ENCODE peak calls at places on chromosomes 16 and 17, in nine cellular contexts. One of them, this sample, is unnamed.

GRCh38 chr17:69907081-69907847 is 167.8 kb upstream of the KCNJ16 start:
- DNase-seq in foreskin fibroblast: no peak
- DNase-seq in cardiac muscle cell: no peak
- DNase-seq in mucosa of descending colon: no peak
- DNase-seq in ascending aorta: no peak
- DNase-seq in A549: no peak
- DNase-seq in progenitor cell of endocrine pancreas: no peak
- DNase-seq in coronary artery: no peak
- DNase-seq in prostate gland: no peak
- DNase-seq in this sample: no peak

GRCh38 chr16:4536391-4537106 is 2.0 kb downstream of the CDIP1 start:
- DNase-seq in foreskin fibroblast: no peak
- DNase-seq in cardiac muscle cell: no peak
- DNase-seq in mucosa of descending colon: no peak
- DNase-seq in ascending aorta: peak; percentile 68
- DNase-seq in A549: no peak
- DNase-seq in progenitor cell of endocrine pancreas: no peak
- DNase-seq in coronary artery: no peak
- DNase-seq in prostate gland: no peak
- DNase-seq in this sample: no peak

GRCh38 chr16:81693047-81693446 is 86.0 kb upstream of the PLCG2 start:
- DNase-seq in foreskin fibroblast: peak; percentile 90
- DNase-seq in cardiac muscle cell: no peak
- DNase-seq in mucosa of descending colon: no peak
- DNase-seq in ascending aorta: no peak
- DNase-seq in A549: no peak
- DNase-seq in progenitor cell of endocrine pancreas: no peak
- DNase-seq in coronary artery: no peak
- DNase-seq in prostate gland: no peak
- DNase-seq in this sample: no peak

GRCh38 chr16:27529962-27530361 is 19.8 kb downstream of the GTF3C1 start:
- DNase-seq in foreskin fibroblast: peak; percentile 86
- DNase-seq in cardiac muscle cell: no peak
- DNase-seq in mucosa of descending colon: no peak
- DNase-seq in ascending aorta: no peak
- DNase-seq in A549: no peak
- DNase-seq in progenitor cell of endocrine pancreas: no peak
- DNase-seq in coronary artery: no peak
- DNase-seq in prostate gland: no peak
- DNase-seq in this sample: no peak

GRCh38 chr17:8408371-8408770 is 10.7 kb upstream of the RNF222 start:
- DNase-seq in foreskin fibroblast: no peak
- DNase-seq in cardiac muscle cell: no peak
- DNase-seq in mucosa of descending colon: peak; percentile 65
- DNase-seq in ascending aorta: no peak
- DNase-seq in A549: peak; percentile 33
- DNase-seq in progenitor cell of endocrine pancreas: no peak
- DNase-seq in coronary artery: no peak
- DNase-seq in prostate gland: no peak
- DNase-seq in this sample: no peak

GRCh38 chr16:8572919-8573724 is 17.2 kb downstream of the TMEM114 start:
- DNase-seq in foreskin fibroblast: peak; percentile 69
- DNase-seq in cardiac muscle cell: peak; percentile 41
- DNase-seq in mucosa of descending colon: no peak
- DNase-seq in ascending aorta: no peak
- DNase-seq in A549: peak; percentile 38
- DNase-seq in progenitor cell of endocrine pancreas: no peak
- DNase-seq in coronary artery: no peak
- DNase-seq in prostate gland: no peak
- DNase-seq in this sample: peak; percentile 27

GRCh38 chr16:9013508-9013864 is 49.8 kb upstream of the USP7 start:
- DNase-seq in foreskin fibroblast: peak; percentile 37
- DNase-seq in cardiac muscle cell: no peak
- DNase-seq in mucosa of descending colon: no peak
- DNase-seq in ascending aorta: no peak
- DNase-seq in A549: no peak
- DNase-seq in progenitor cell of endocrine pancreas: no peak
- DNase-seq in coronary artery: no peak
- DNase-seq in prostate gland: no peak
- DNase-seq in this sample: no peak

GRCh38 chr16:28607116-28607623 is 2.7 kb downstream of the SULT1A1 start:
- DNase-seq in foreskin fibroblast: no peak
- DNase-seq in cardiac muscle cell: no peak
- DNase-seq in mucosa of descending colon: no peak
- DNase-seq in ascending aorta: peak; percentile 63
- DNase-seq in A549: no peak
- DNase-seq in progenitor cell of endocrine pancreas: no peak
- DNase-seq in coronary artery: no peak
- DNase-seq in prostate gland: no peak
- DNase-seq in this sample: no peak

GRCh38 chr16:2466667-2467300 is 4.3 kb upstream of the NTN3 start:
- DNase-seq in foreskin fibroblast: no peak
- DNase-seq in cardiac muscle cell: no peak
- DNase-seq in mucosa of descending colon: no peak
- DNase-seq in ascending aorta: no peak
- DNase-seq in A549: no peak
- DNase-seq in progenitor cell of endocrine pancreas: no peak
- DNase-seq in coronary artery: no peak
- DNase-seq in prostate gland: no peak
- DNase-seq in this sample: no peak

GRCh38 chr17:42178817-42179216 is 2.1 kb downstream of the KCNH4 start:
- DNase-seq in foreskin fibroblast: no peak
- DNase-seq in cardiac muscle cell: no peak
- DNase-seq in mucosa of descending colon: no peak
- DNase-seq in ascending aorta: no peak
- DNase-seq in A549: no peak
- DNase-seq in progenitor cell of endocrine pancreas: no peak
- DNase-seq in coronary artery: no peak
- DNase-seq in prostate gland: no peak
- DNase-seq in this sample: no peak

GRCh38 chr16:23257682-23258081 is 44.4 kb upstream of the SCNN1B start:
- DNase-seq in foreskin fibroblast: no peak
- DNase-seq in cardiac muscle cell: no peak
- DNase-seq in mucosa of descending colon: no peak
- DNase-seq in ascending aorta: no peak
- DNase-seq in A549: no peak
- DNase-seq in progenitor cell of endocrine pancreas: no peak
- DNase-seq in coronary artery: no peak
- DNase-seq in prostate gland: no peak
- DNase-seq in this sample: no peak

GRCh38 chr17:42403150-42403549 is 14.9 kb upstream of the STAT3 start:
- DNase-seq in foreskin fibroblast: peak; percentile 34
- DNase-seq in cardiac muscle cell: peak; percentile 49
- DNase-seq in mucosa of descending colon: peak; percentile 50
- DNase-seq in ascending aorta: no peak
- DNase-seq in A549: no peak
- DNase-seq in progenitor cell of endocrine pancreas: no peak
- DNase-seq in coronary artery: no peak
- DNase-seq in prostate gland: no peak
- DNase-seq in this sample: peak; percentile 44

GRCh38 chr17:45820052-45820780 is 24.5 kb upstream of the SPPL2C start:
- DNase-seq in foreskin fibroblast: no peak
- DNase-seq in cardiac muscle cell: no peak
- DNase-seq in mucosa of descending colon: no peak
- DNase-seq in ascending aorta: no peak
- DNase-seq in A549: no peak
- DNase-seq in progenitor cell of endocrine pancreas: no peak
- DNase-seq in coronary artery: no peak
- DNase-seq in prostate gland: no peak
- DNase-seq in this sample: no peak

GRCh38 chr17:61072648-61073047 is 327.0 kb upstream of the TBX2 start:
- DNase-seq in foreskin fibroblast: no peak
- DNase-seq in cardiac muscle cell: no peak
- DNase-seq in mucosa of descending colon: no peak
- DNase-seq in ascending aorta: no peak
- DNase-seq in A549: no peak
- DNase-seq in progenitor cell of endocrine pancreas: no peak
- DNase-seq in coronary artery: no peak
- DNase-seq in prostate gland: no peak
- DNase-seq in this sample: no peak

GRCh38 chr17:8150194-8151119 is 1.7 kb downstream of the PER1 start:
- DNase-seq in foreskin fibroblast: no peak
- DNase-seq in cardiac muscle cell: no peak
- DNase-seq in mucosa of descending colon: peak; percentile 46
- DNase-seq in ascending aorta: no peak
- DNase-seq in A549: no peak
- DNase-seq in progenitor cell of endocrine pancreas: no peak
- DNase-seq in coronary artery: peak; percentile 83
- DNase-seq in prostate gland: no peak
- DNase-seq in this sample: no peak

GRCh38 chr16:88367560-88367959 is 15.2 kb upstream of the ZNF469 start:
- DNase-seq in foreskin fibroblast: no peak
- DNase-seq in cardiac muscle cell: no peak
- DNase-seq in mucosa of descending colon: no peak
- DNase-seq in ascending aorta: no peak
- DNase-seq in A549: no peak
- DNase-seq in progenitor cell of endocrine pancreas: no peak
- DNase-seq in coronary artery: no peak
- DNase-seq in prostate gland: no peak
- DNase-seq in this sample: peak; percentile 5

GRCh38 chr17:170130-170654 is 11.3 kb downstream of the DOC2B start:
- DNase-seq in foreskin fibroblast: no peak
- DNase-seq in cardiac muscle cell: no peak
- DNase-seq in mucosa of descending colon: no peak
- DNase-seq in ascending aorta: no peak
- DNase-seq in A549: no peak
- DNase-seq in progenitor cell of endocrine pancreas: no peak
- DNase-seq in coronary artery: no peak
- DNase-seq in prostate gland: no peak
- DNase-seq in this sample: no peak
- TF ChIP-seq CTCF in foreskin fibroblast: no peak
- TF ChIP-seq CTCF in cardiac muscle cell: no peak
- TF ChIP-seq CTCF in mucosa of descending colon: no peak
- TF ChIP-seq CTCF in ascending aorta: no peak
- TF ChIP-seq CTCF in A549: no peak
- TF ChIP-seq CTCF in progenitor cell of endocrine pancreas: no peak
- TF ChIP-seq CTCF in coronary artery: no peak
- TF ChIP-seq CTCF in prostate gland: no peak
- TF ChIP-seq CTCF in this sample: no peak

GRCh38 chr17:17890773-17891759 is 54.3 kb upstream of the SREBF1 start:
- DNase-seq in foreskin fibroblast: peak; percentile 85
- DNase-seq in cardiac muscle cell: peak; percentile 77
- DNase-seq in mucosa of descending colon: peak; percentile 61
- DNase-seq in ascending aorta: no peak
- DNase-seq in A549: peak; percentile 91
- DNase-seq in progenitor cell of endocrine pancreas: peak; percentile 39
- DNase-seq in coronary artery: no peak
- DNase-seq in prostate gland: no peak
- DNase-seq in this sample: peak; percentile 62
- TF ChIP-seq CTCF in foreskin fibroblast: peak; percentile 95
- TF ChIP-seq CTCF in cardiac muscle cell: peak; percentile 88
- TF ChIP-seq CTCF in mucosa of descending colon: peak; percentile 30
- TF ChIP-seq CTCF in ascending aorta: peak; percentile 27
- TF ChIP-seq CTCF in A549: peak; percentile 94
- TF ChIP-seq CTCF in progenitor cell of endocrine pancreas: peak; percentile 70
- TF ChIP-seq CTCF in coronary artery: peak; percentile 24
- TF ChIP-seq CTCF in prostate gland: no peak
- TF ChIP-seq CTCF in this sample: peak; percentile 63

DNA sequence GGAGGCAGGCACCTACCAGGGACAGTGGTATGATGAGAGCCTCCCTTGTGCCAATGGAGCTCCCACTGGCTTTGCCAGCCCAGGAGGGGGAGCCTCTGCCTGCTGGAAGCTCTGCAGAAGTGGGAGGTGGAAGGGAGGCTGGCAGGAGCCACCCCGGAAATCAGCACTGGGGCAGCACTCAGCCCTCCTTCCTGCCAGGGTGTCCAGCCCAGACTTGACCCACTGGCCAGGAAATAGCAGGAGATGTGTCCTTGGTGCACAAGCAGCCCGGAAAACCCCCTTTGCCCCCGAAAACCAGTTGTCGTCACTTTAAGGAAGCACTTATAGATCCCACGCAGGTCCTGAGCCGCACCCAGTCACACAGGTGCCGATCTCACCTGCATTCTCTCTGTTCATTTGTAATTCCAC is 49.3 kb upstream of the CACNG4 start:
- DNase-seq in foreskin fibroblast: no peak
- DNase-seq in cardiac muscle cell: no peak
- DNase-seq in mucosa of descending colon: peak; percentile 83
- DNase-seq in ascending aorta: no peak
- DNase-seq in A549: peak; percentile 64
- DNase-seq in progenitor cell of endocrine pancreas: no peak
- DNase-seq in coronary artery: no peak
- DNase-seq in prostate gland: peak; percentile 75
- DNase-seq in this sample: no peak
- TF ChIP-seq CTCF in foreskin fibroblast: peak; percentile 14
- TF ChIP-seq CTCF in cardiac muscle cell: no peak
- TF ChIP-seq CTCF in mucosa of descending colon: peak; percentile 45
- TF ChIP-seq CTCF in ascending aorta: no peak
- TF ChIP-seq CTCF in A549: peak; percentile 47
- TF ChIP-seq CTCF in progenitor cell of endocrine pancreas: no peak
- TF ChIP-seq CTCF in coronary artery: no peak
- TF ChIP-seq CTCF in prostate gland: no peak
- TF ChIP-seq CTCF in this sample: no peak

GRCh38 chr16:84949776-84950436 is 61.4 kb downstream of the ZDHHC7 start:
- DNase-seq in foreskin fibroblast: no peak
- DNase-seq in cardiac muscle cell: peak; percentile 36
- DNase-seq in mucosa of descending colon: no peak
- DNase-seq in ascending aorta: no peak
- DNase-seq in A549: no peak
- DNase-seq in progenitor cell of endocrine pancreas: no peak
- DNase-seq in coronary artery: no peak
- DNase-seq in prostate gland: no peak
- DNase-seq in this sample: no peak

GRCh38 chr16:84948855-84949610 is 62.3 kb downstream of the ZDHHC7 start:
- DNase-seq in foreskin fibroblast: no peak
- DNase-seq in cardiac muscle cell: no peak
- DNase-seq in mucosa of descending colon: no peak
- DNase-seq in ascending aorta: no peak
- DNase-seq in A549: no peak
- DNase-seq in progenitor cell of endocrine pancreas: no peak
- DNase-seq in coronary artery: no peak
- DNase-seq in prostate gland: no peak
- DNase-seq in this sample: no peak

GRCh38 chr16:84953051-84953746 is 58.1 kb downstream of the ZDHHC7 start:
- DNase-seq in foreskin fibroblast: no peak
- DNase-seq in cardiac muscle cell: no peak
- DNase-seq in mucosa of descending colon: no peak
- DNase-seq in ascending aorta: no peak
- DNase-seq in A549: no peak
- DNase-seq in progenitor cell of endocrine pancreas: no peak
- DNase-seq in coronary artery: no peak
- DNase-seq in prostate gland: no peak
- DNase-seq in this sample: no peak

GRCh38 chr16:84952335-84953050 is 58.8 kb downstream of the ZDHHC7 start:
- DNase-seq in foreskin fibroblast: peak; percentile 92
- DNase-seq in cardiac muscle cell: peak; percentile 90
- DNase-seq in mucosa of descending colon: peak; percentile 66
- DNase-seq in ascending aorta: peak; percentile 88
- DNase-seq in A549: peak; percentile 80
- DNase-seq in progenitor cell of endocrine pancreas: peak; percentile 74
- DNase-seq in coronary artery: no peak
- DNase-seq in prostate gland: peak; percentile 84
- DNase-seq in this sample: peak; percentile 72

DNA sequence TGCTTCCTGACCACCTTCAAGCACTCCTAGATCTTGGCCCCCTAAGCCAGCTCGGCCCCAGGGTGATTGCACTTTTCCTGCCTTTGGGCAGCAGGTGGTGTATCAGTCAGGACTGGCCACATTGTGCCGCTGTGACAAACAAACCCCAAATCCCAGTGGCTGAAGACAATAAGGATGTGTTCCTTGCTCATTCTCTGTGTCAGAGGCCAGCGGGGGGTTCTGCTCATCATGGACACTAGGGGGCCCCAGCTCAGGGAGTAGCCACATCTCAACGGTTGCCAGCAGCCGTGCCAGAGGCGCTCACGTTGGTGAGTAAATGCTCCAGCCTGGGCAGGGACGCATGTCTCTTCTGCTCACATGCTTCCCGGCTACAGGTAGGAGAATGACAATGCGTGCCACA is 60.4 kb downstream of the ZDHHC7 start:
- DNase-seq in foreskin fibroblast: no peak
- DNase-seq in cardiac muscle cell: no peak
- DNase-seq in mucosa of descending colon: no peak
- DNase-seq in ascending aorta: no peak
- DNase-seq in A549: peak; percentile 51
- DNase-seq in progenitor cell of endocrine pancreas: no peak
- DNase-seq in coronary artery: no peak
- DNase-seq in prostate gland: no peak
- DNase-seq in this sample: no peak
- TF ChIP-seq CTCF in foreskin fibroblast: no peak
- TF ChIP-seq CTCF in cardiac muscle cell: peak; percentile 19
- TF ChIP-seq CTCF in mucosa of descending colon: no peak
- TF ChIP-seq CTCF in ascending aorta: no peak
- TF ChIP-seq CTCF in A549: peak; percentile 19
- TF ChIP-seq CTCF in progenitor cell of endocrine pancreas: no peak
- TF ChIP-seq CTCF in coronary artery: no peak
- TF ChIP-seq CTCF in prostate gland: no peak
- TF ChIP-seq CTCF in this sample: peak; percentile 32